ENCODE peak calls at places on chromosomes 6 and 20, in seven cellular contexts. C, T, P, W, M, O and Y are unnamed samples.
A peak's percentile ranks its signal among the peaks of the same experiment; 100 is the strongest.

GRCh38 chr20:49501917-49502316 is 19.4 kb upstream of the KCNB1 start:
- DNase-seq in C (no peak), T (peak; percentile 40), P (no peak), W (no peak), M (no peak), O (no peak), Y (no peak)

GRCh38 chr20:44491635-44492395 is 16.1 kb downstream of the TTPAL start:
- DNase-seq in C (no peak), T (no peak), P (no peak), W (no peak), M (no peak), O (no peak), Y (peak; percentile 25)

GRCh38 chr6:167422934-167423333 is 98.0 kb downstream of the TTLL2 start:
- DNase-seq in C (no peak), T (no peak), P (no peak), W (no peak), M (no peak), O (no peak), Y (no peak)

GRCh38 chr6:41572613-41573012 is 26.4 kb downstream of the FOXP4 start:
- DNase-seq in C (no peak), T (no peak), P (no peak), W (no peak), M (no peak), O (no peak), Y (no peak)

GRCh38 chr6:67606905-67607828 is 1027.9 kb upstream of the ADGRB3 start:
- DNase-seq in C (no peak), T (no peak), P (no peak), W (no peak), M (no peak), O (no peak), Y (no peak)

GRCh38 chr6:35213824-35214756 is at the start of gene SCUBE3:
- DNase-seq in C (no peak), T (no peak), P (peak; percentile 17), W (no peak), M (no peak), O (no peak), Y (no peak)

GRCh38 chr20:32777177-32777956 is 15.2 kb downstream of the DNMT3B start:
- DNase-seq in C (no peak), T (no peak), P (peak; percentile 61), W (no peak), M (no peak), O (no peak), Y (no peak)

GRCh38 chr6:25743868-25744267 is 10.7 kb upstream of the SLC17A4 start:
- DNase-seq in C (no peak), T (no peak), P (no peak), W (no peak), M (no peak), O (no peak), Y (no peak)

GRCh38 chr6:96836579-96837137 is 619 bp downstream of the GPR63 start:
- DNase-seq in C (no peak), T (peak; percentile 30), P (no peak), W (no peak), M (no peak), O (no peak), Y (no peak)

GRCh38 chr6:46719099-46719498 is 16.1 kb downstream of the PLA2G7 start:
- DNase-seq in C (peak; percentile 9), T (peak; percentile 77), P (peak; percentile 84), W (no peak), M (no peak), O (no peak), Y (no peak)

GRCh38 chr6:163635731-163636344 is 221.3 kb downstream of the QKI start:
- DNase-seq in C (no peak), T (no peak), P (no peak), W (no peak), M (no peak), O (no peak), Y (no peak)